ENCODE peak calls at places on chromosomes 13 and 19, in ten cellular contexts. Y, M, Q, E, Z, B, W, R, S and A are unnamed samples.
A peak's percentile ranks its signal among the peaks of the same experiment; 100 is the strongest.

GRCh38 chr13:33642374-33643065 is 175.4 kb upstream of the RFC3 start:
- DNase-seq in Y (peak; percentile 75), M (peak; percentile 71), Q (no peak), E (peak; percentile 68), Z (peak; percentile 94), B (no peak), W (peak; percentile 43), R (peak; percentile 78), S (peak; percentile 16), A (peak; percentile 83)

GRCh38 chr19:19602136-19602712 is 16.3 kb downstream of the PBX4 start:
- DNase-seq in Y (no peak), M (no peak), Q (no peak), E (no peak), Z (no peak), B (no peak), W (no peak), R (no peak), S (no peak), A (no peak)

GRCh38 chr13:41651413-41652068 is 194.2 kb downstream of the RGCC start:
- DNase-seq in Y (no peak), M (no peak), Q (no peak), E (no peak), Z (no peak), B (no peak), W (no peak), R (no peak), S (no peak), A (no peak)

GRCh38 chr13:99634672-99635071 is 133.4 kb downstream of the TM9SF2 start:
- DNase-seq in Y (no peak), M (no peak), Q (no peak), E (no peak), Z (no peak), B (no peak), W (no peak), R (no peak), S (no peak), A (no peak)

GRCh38 chr19:35043906-35044305 is 2.4 kb downstream of the HPN start:
- DNase-seq in Y (no peak), M (peak; percentile 38), Q (no peak), E (no peak), Z (no peak), B (no peak), W (no peak), R (peak; percentile 10), S (no peak), A (no peak)

GRCh38 chr19:55133639-55134444 is 15.2 kb downstream of the TNNT1 start:
- DNase-seq in Y (peak; percentile 42), M (no peak), Q (no peak), E (no peak), Z (no peak), B (no peak), W (no peak), R (no peak), S (no peak), A (no peak)

GRCh38 chr13:72782717-72783116 is 784 bp downstream of the PIBF1 start:
- DNase-seq in Y (no peak), M (no peak), Q (no peak), E (no peak), Z (no peak), B (no peak), W (no peak), R (no peak), S (peak; percentile 12), A (no peak)

GRCh38 chr13:109809216-109809890 is 23.0 kb upstream of the IRS2 start:
- DNase-seq in Y (no peak), M (no peak), Q (no peak), E (no peak), Z (no peak), B (no peak), W (no peak), R (no peak), S (no peak), A (no peak)

GRCh38 chr13:87953381-87953780 is 282.2 kb downstream of the SLITRK5 start:
- DNase-seq in Y (no peak), M (no peak), Q (no peak), E (no peak), Z (no peak), B (no peak), W (no peak), R (no peak), S (peak; percentile 1), A (no peak)

GRCh38 chr13:44884076-44884729 is 105.1 kb downstream of the NUFIP1 start:
- DNase-seq in Y (no peak), M (no peak), Q (no peak), E (no peak), Z (no peak), B (no peak), W (no peak), R (no peak), S (no peak), A (no peak)

GRCh38 chr13:51643114-51643881 is 59.0 kb downstream of the WDFY2 start:
- DNase-seq in Y (no peak), M (no peak), Q (no peak), E (no peak), Z (no peak), B (no peak), W (no peak), R (no peak), S (peak; percentile 82), A (no peak)

GRCh38 chr19:46016426-46017094 is 6.3 kb downstream of the PGLYRP1 start:
- DNase-seq in Y (peak; percentile 90), M (peak; percentile 82), Q (peak; percentile 45), E (peak; percentile 85), Z (peak; percentile 87), B (peak; percentile 90), W (peak; percentile 87), R (peak; percentile 94), S (peak; percentile 83), A (peak; percentile 91)

GRCh38 chr19:46015080-46015960 is 7.5 kb downstream of the PGLYRP1 start:
- DNase-seq in Y (peak; percentile 72), M (peak; percentile 88), Q (no peak), E (peak; percentile 75), Z (no peak), B (peak; percentile 88), W (peak; percentile 83), R (peak; percentile 83), S (peak; percentile 74), A (peak; percentile 90)

GRCh38 chr19:46017095-46017429 is 5.8 kb downstream of the PGLYRP1 start:
- DNase-seq in Y (no peak), M (no peak), Q (no peak), E (no peak), Z (peak; percentile 64), B (peak; percentile 42), W (no peak), R (no peak), S (no peak), A (no peak)

GRCh38 chr19:46015961-46016425 is 6.9 kb downstream of the PGLYRP1 start:
- DNase-seq in Y (no peak), M (no peak), Q (no peak), E (no peak), Z (no peak), B (peak; percentile 51), W (no peak), R (no peak), S (peak; percentile 35), A (no peak)

GRCh38 chr19:46014534-46014933 is 8.3 kb downstream of the PGLYRP1 start:
- DNase-seq in Y (no peak), M (no peak), Q (no peak), E (no peak), Z (no peak), B (no peak), W (no peak), R (no peak), S (no peak), A (no peak)
- H3K4me3 ChIP-seq in Y (peak overlapping the region; percentile 25), M (no peak overlapping the region), Q (no peak overlapping the region), E (no peak overlapping the region), Z (no peak overlapping the region), B (no peak overlapping the region), W (peak overlapping the region; percentile 38), R (no peak overlapping the region), S (peak overlapping the region; percentile 50), A (peak overlapping the region; percentile 57)

GRCh38 chr19:40254714-40255418 is 28.4 kb upstream of the CCNP start:
- DNase-seq in Y (no peak), M (no peak), Q (no peak), E (no peak), Z (no peak), B (no peak), W (no peak), R (no peak), S (no peak), A (no peak)
- TF ChIP-seq CTCF in Y (no peak), M (no peak), Q (no peak), E (no peak), Z (no peak), B (no peak), W (no peak), R (no peak), S (no peak), A (no peak)

GRCh38 chr19:41872775-41873647 is 4.1 kb upstream of the CD79A start:
- DNase-seq in Y (peak; percentile 69), M (peak; percentile 87), Q (peak; percentile 63), E (peak; percentile 64), Z (peak; percentile 65), B (peak; percentile 92), W (peak; percentile 87), R (peak; percentile 88), S (peak; percentile 81), A (peak; percentile 92)
- H3K4me1 ChIP-seq in Y (no peaks in the 10 kb centered on the region), M (peaks cover 12% of the 10 kb centered on the region), Q (peaks cover 27% of the 10 kb centered on the region), E (no peaks in the 10 kb centered on the region), Z (no peaks in the 10 kb centered on the region), B (peaks cover 30% of the 10 kb centered on the region), W (peaks cover 26% of the 10 kb centered on the region), R (no peaks in the 10 kb centered on the region), S (peaks cover 27% of the 10 kb centered on the region), A (peaks cover 18% of the 10 kb centered on the region)

GRCh38 chr19:50420127-50420526 is 1.4 kb downstream of the SPIB start:
- DNase-seq in Y (no peak), M (no peak), Q (no peak), E (no peak), Z (no peak), B (no peak), W (no peak), R (no peak), S (no peak), A (no peak)

GRCh38 chr19:50420808-50421207 is 2.1 kb downstream of the SPIB start:
- DNase-seq in Y (no peak), M (no peak), Q (no peak), E (no peak), Z (no peak), B (no peak), W (no peak), R (no peak), S (no peak), A (no peak)

GRCh38 chr19:50418186-50419021 is at the start of gene SPIB:
- DNase-seq in Y (peak; percentile 48), M (no peak), Q (no peak), E (no peak), Z (no peak), B (no peak), W (no peak), R (peak; percentile 12), S (no peak), A (no peak)

GRCh38 chr19:50419022-50419579 is 363 bp downstream of the SPIB start:
- DNase-seq in Y (no peak), M (no peak), Q (no peak), E (no peak), Z (no peak), B (no peak), W (no peak), R (no peak), S (no peak), A (no peak)

DNA sequence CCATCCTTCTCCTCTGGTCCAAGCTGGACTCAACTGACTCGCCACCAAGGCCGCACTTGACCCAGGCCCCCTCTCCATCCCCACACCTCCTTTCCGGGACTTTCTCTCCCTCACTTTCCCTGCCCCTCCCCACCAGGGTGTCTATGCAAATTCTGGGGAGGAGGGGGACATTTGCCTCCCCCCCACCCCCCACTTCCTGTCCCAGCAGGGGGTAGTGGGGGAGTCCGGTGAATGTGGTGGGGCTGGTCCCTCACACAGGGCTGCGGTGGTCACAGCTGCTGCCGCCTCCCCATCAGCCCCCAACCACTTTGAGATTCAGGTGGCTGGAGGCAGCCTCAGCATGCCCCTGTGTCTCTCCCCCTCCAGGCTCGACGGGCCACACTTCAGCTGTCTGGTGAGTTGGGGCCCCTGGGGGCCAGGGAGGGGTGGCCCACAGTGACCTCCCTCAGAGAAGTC is 870 bp downstream of the SPIB start:
- DNase-seq in Y (peak; percentile 46), M (no peak), Q (no peak), E (no peak), Z (no peak), B (no peak), W (no peak), R (peak; percentile 5), S (no peak), A (no peak)
- H3K4me3 ChIP-seq in Y (no peak overlapping the region), M (no peak overlapping the region), Q (no peak overlapping the region), E (no peak overlapping the region), Z (no peak overlapping the region), B (no peak overlapping the region), W (peak overlapping the region; percentile 14), R (no peak overlapping the region), S (no peak overlapping the region), A (no peak overlapping the region)